ENCODE peak calls at places on chromosome 18, in six cellular contexts. C, M, V, P, K and J are unnamed samples.

GRCh38 chr18:23640023-23640422 is 22.7 kb downstream of the ANKRD29 start:
- DNase-seq in C (no peak), M (no peak), V (no peak), P (no peak), K (peak; percentile 46), J (no peak)

GRCh38 chr18:4854664-4855063 is 342.4 kb downstream of the AKAIN1 start:
- DNase-seq in C (no peak), M (no peak), V (no peak), P (no peak), K (no peak), J (no peak)

GRCh38 chr18:25795178-25795577 is 295.2 kb downstream of the SS18 start:
- DNase-seq in C (no peak), M (no peak), V (no peak), P (no peak), K (no peak), J (no peak)

GRCh38 chr18:2625217-2625616 is 30.3 kb upstream of the SMCHD1 start:
- DNase-seq in C (no peak), M (no peak), V (no peak), P (no peak), K (no peak), J (no peak)

GRCh38 chr18:55452123-55452611 is 135.8 kb downstream of the TCF4 start:
- DNase-seq in C (no peak), M (no peak), V (no peak), P (peak; percentile 72), K (no peak), J (no peak)

GRCh38 chr18:62634991-62635630 is 80.2 kb upstream of the PHLPP1 start:
- DNase-seq in C (no peak), M (peak; percentile 12), V (no peak), P (no peak), K (no peak), J (no peak)

GRCh38 chr18:56139792-56140254 is 498.6 kb downstream of the TXNL1 start:
- DNase-seq in C (no peak), M (peak; percentile 54), V (no peak), P (peak; percentile 59), K (no peak), J (no peak)

GRCh38 chr18:63831080-63831788 is 56.0 kb downstream of the SERPINB7 start:
- DNase-seq in C (no peak), M (peak; percentile 66), V (no peak), P (peak; percentile 68), K (no peak), J (peak; percentile 65)

GRCh38 chr18:28039078-28039477 is 137.9 kb downstream of the CDH2 start:
- DNase-seq in C (no peak), M (peak; percentile 63), V (no peak), P (peak; percentile 27), K (no peak), J (no peak)

GRCh38 chr18:24398515-24398914 is 891 bp upstream of the OSBPL1A start:
- DNase-seq in C (peak; percentile 45), M (peak; percentile 39), V (no peak), P (peak; percentile 34), K (no peak), J (no peak)

GRCh38 chr18:72672364-72673151 is 128.4 kb upstream of the CBLN2 start:
- DNase-seq in C (no peak), M (peak; percentile 74), V (no peak), P (peak; percentile 21), K (peak; percentile 57), J (peak; percentile 67)

GRCh38 chr18:33870059-33870458 is 292.0 kb downstream of the ASXL3 start:
- DNase-seq in C (no peak), M (peak; percentile 20), V (no peak), P (peak; percentile 2), K (peak; percentile 53), J (no peak)

GRCh38 chr18:31491586-31491985 is 6.4 kb upstream of the DSG2 start:
- DNase-seq in C (no peak), M (no peak), V (no peak), P (no peak), K (no peak), J (no peak)

DNA sequence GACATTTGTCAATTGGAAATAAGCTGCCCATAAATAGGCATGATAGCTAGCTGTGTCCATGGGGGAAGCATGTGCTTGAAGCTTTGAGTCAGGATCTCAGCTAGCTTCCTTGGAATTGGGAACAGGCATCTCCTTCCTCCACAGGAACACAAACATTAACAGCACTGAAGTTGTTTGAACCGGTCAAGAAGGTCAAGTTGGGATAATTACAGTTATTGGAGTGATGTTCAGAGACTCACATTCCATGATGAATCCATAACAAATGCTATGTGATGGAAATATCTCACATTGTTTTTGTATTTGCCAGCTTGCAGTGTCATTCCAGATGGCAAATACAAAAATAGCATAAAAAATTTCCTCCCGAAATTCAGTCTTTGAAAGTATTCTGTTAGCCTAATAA is 347.6 kb upstream of the SMIM21 start:
- DNase-seq in C (no peak), M (no peak), V (no peak), P (peak; percentile 67), K (no peak), J (no peak)
- H3K4me3 ChIP-seq in C (no peak overlapping the region), M (no peak overlapping the region), V (no peak overlapping the region), P (no peak overlapping the region), K (no peak overlapping the region), J (no peak overlapping the region)

DNA sequence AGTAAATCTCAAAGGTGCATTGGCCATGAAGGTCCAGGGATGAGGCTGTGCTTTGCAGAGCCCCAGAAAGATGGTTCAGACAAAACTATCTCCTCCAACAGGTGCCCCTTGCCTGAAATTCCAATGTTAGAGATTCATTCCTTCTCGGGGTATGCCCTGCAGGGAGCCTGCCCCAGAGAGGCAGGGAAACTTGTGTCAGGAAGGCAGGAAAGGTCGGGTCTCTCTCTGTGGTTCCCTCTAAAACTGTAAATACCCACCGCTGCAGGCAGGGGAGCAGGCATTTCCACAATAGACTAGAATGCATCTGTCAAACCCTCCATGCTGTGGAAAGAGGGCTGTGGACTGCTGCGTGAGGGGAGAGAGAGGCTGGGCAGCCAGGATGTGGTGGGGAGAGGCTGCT is 207.8 kb upstream of the SMAD2 start:
- DNase-seq in C (no peak), M (no peak), V (peak; percentile 39), P (no peak), K (no peak), J (no peak)
- TF ChIP-seq CTCF in C (no peak), M (peak; percentile 2), V (no peak), P (no peak), K (no peak), J (no peak)

GRCh38 chr18:12593861-12594260 is 64.0 kb downstream of the SPIRE1 start:
- DNase-seq in C (no peak), M (no peak), V (no peak), P (peak; percentile 50), K (no peak), J (no peak)
- H3K4me3 ChIP-seq in C (no peak overlapping the region), M (no peak overlapping the region), V (no peak overlapping the region), P (no peak overlapping the region), K (no peak overlapping the region), J (no peak overlapping the region)

GRCh38 chr18:36470896-36471295 is 173.4 kb downstream of the FHOD3 start:
- DNase-seq in C (no peak), M (no peak), V (no peak), P (no peak), K (no peak), J (no peak)
- TF ChIP-seq CTCF in C (no peak), M (no peak), V (no peak), P (no peak), K (no peak), J (no peak)